ENCODE peak calls at places on chromosomes 4 and X, in ten cellular contexts. I is AG10803, R is heart left ventricle, Q is pancreas, G is cardiac muscle cell, F is cardiac fibroblast, D is GM12865, U is left ventricle myocardium inferior, C is PC-3, L is GM23338. H is an unnamed sample.

GRCh38 chrX:352181-352580 is 33.6 kb upstream of the GTPBP6 start:
- DNase-seq in Q (no peak), I (no peak), U (peak; percentile 9), C (no peak), G (no peak), D (no peak), F (no peak), L (no peak), R (peak; percentile 52), H (no peak)

GRCh38 chr4:183469936-183470335 is 25.5 kb downstream of the CDKN2AIP start:
- DNase-seq in C (peak; percentile 90), D (no peak), Q (no peak), U (no peak), F (no peak), L (no peak), G (peak; percentile 54), R (no peak), I (peak; percentile 17), H (no peak)

GRCh38 chrX:101417981-101418841 is 10.2 kb downstream of the HNRNPH2 start:
- DNase-seq in R (peak; percentile 87), C (no peak), U (peak; percentile 72), F (peak; percentile 30), G (peak; percentile 48), I (peak; percentile 49), D (peak; percentile 60), L (peak; percentile 74), Q (peak; percentile 62), H (no peak)

GRCh38 chr4:113419631-113420030 is 341.9 kb downstream of the CAMK2D start:
- DNase-seq in L (no peak), D (no peak), F (no peak), Q (no peak), G (no peak), C (no peak), U (no peak), I (no peak), R (no peak), H (no peak)

GRCh38 chr4:9970399-9971011 is 50.8 kb downstream of the SLC2A9 start:
- DNase-seq in Q (no peak), R (no peak), I (no peak), C (no peak), L (no peak), U (no peak), F (no peak), G (no peak), D (peak; percentile 81), H (no peak)

GRCh38 chr4:139853309-139853708 is 187.7 kb downstream of the MGST2 start:
- DNase-seq in R (no peak), F (no peak), L (peak; percentile 66), C (no peak), G (no peak), I (no peak), Q (no peak), U (no peak), D (no peak), H (no peak)

GRCh38 chr4:59664771-59665170 is 1535.4 kb upstream of the ADGRL3 start:
- DNase-seq in D (no peak), U (no peak), F (no peak), L (no peak), G (no peak), R (no peak), I (no peak), Q (no peak), C (no peak), H (no peak)

GRCh38 chrX:37302569-37302968 is 46.6 kb upstream of the PRRG1 start:
- DNase-seq in G (peak; percentile 68), L (peak; percentile 52), F (peak; percentile 70), U (peak; percentile 12), R (no peak), D (no peak), I (peak; percentile 23), Q (no peak), C (peak; percentile 52), H (no peak)

GRCh38 chr4:68337004-68337403 is 12.9 kb downstream of the YTHDC1 start:
- DNase-seq in U (no peak), G (no peak), R (no peak), F (no peak), L (no peak), Q (no peak), I (no peak), D (no peak), C (no peak), H (no peak)

GRCh38 chr4:69957209-69957608 is 8.3 kb downstream of the CSN2 start:
- DNase-seq in L (peak; percentile 2), F (no peak), G (no peak), U (no peak), I (no peak), R (no peak), Q (no peak), D (no peak), C (no peak), H (no peak)

GRCh38 chr4:39526810-39527295 is 386 bp downstream of the UGDH start:
- DNase-seq in F (no peak), I (no peak), D (peak; percentile 42), C (peak; percentile 3), G (no peak), L (peak; percentile 77), U (no peak), Q (no peak), R (no peak), H (no peak)

GRCh38 chrX:70504772-70505450 is 60.3 kb downstream of the DLG3 start:
- DNase-seq in Q (no peak), I (no peak), G (no peak), R (no peak), F (no peak), D (peak; percentile 24), C (no peak), U (no peak), L (no peak), H (no peak)

GRCh38 chrX:19272452-19272851 is 71.3 kb upstream of the PDHA1 start:
- DNase-seq in L (no peak), G (peak; percentile 2), Q (no peak), R (no peak), I (peak; percentile 6), U (no peak), D (peak; percentile 13), C (peak; percentile 6), F (no peak), H (no peak)

GRCh38 chr4:88737304-88738015 is 39.8 kb upstream of the NAP1L5 start:
- DNase-seq in F (no peak), Q (no peak), L (peak; percentile 50), D (no peak), I (no peak), R (no peak), C (no peak), U (no peak), G (no peak), H (no peak)

GRCh38 chr4:68951078-68951805 is at the start of gene UGT2A3:
- DNase-seq in D (peak; percentile 6), C (no peak), I (no peak), L (peak; percentile 41), F (no peak), U (no peak), Q (peak; percentile 87), R (no peak), G (no peak), H (no peak)

GRCh38 chr4:37765741-37766140 is 60.7 kb upstream of the PGM2 start:
- DNase-seq in G (no peak), Q (no peak), D (peak; percentile 41), U (no peak), F (no peak), R (no peak), I (no peak), L (no peak), C (no peak), H (no peak)

GRCh38 chr4:13986533-13986932 is 359.0 kb upstream of the BOD1L1 start:
- DNase-seq in R (no peak), L (no peak), G (no peak), I (no peak), C (no peak), U (no peak), Q (no peak), D (no peak), F (no peak), H (no peak)

GRCh38 chr4:70530997-70531396 is 12.6 kb downstream of the AMTN start:
- DNase-seq in C (no peak), G (no peak), U (no peak), F (no peak), R (no peak), D (no peak), I (no peak), Q (no peak), L (no peak), H (no peak)

GRCh38 chrX:100207331-100208024 is 202.6 kb downstream of the PCDH19 start:
- DNase-seq in Q (no peak), U (no peak), C (no peak), R (no peak), G (no peak), I (no peak), F (no peak), D (peak; percentile 28), L (no peak), H (no peak)

GRCh38 chrX:100208076-100208475 is 202.0 kb downstream of the PCDH19 start:
- DNase-seq in R (no peak), L (peak; percentile 2), C (no peak), F (no peak), U (no peak), D (no peak), G (no peak), I (no peak), Q (no peak), H (no peak)
- H3K4me3 ChIP-seq in R (no peak overlapping the region), L (no peak overlapping the region), C (no peak overlapping the region), F (no peak overlapping the region), U (no peak overlapping the region), D (no peak overlapping the region), G (no peak overlapping the region), I (no peak overlapping the region), Q (no peak overlapping the region), H (no peak overlapping the region)

GRCh38 chr4:20760053-20760452 is 59.8 kb downstream of the PACRGL start:
- DNase-seq in C (peak; percentile 36), U (no peak), D (peak; percentile 7), L (peak; percentile 40), F (peak; percentile 6), G (peak; percentile 16), I (no peak), R (no peak), Q (no peak), H (no peak)
- TF ChIP-seq CTCF in C (peak; percentile 52), U (no peak), D (no peak), L (peak; percentile 70), F (peak; percentile 21), G (no peak), I (no peak), R (no peak), Q (no peak), H (peak; percentile 13)

GRCh38 chrX:38800981-38801845 is at the start of gene MID1IP1:
- DNase-seq in R (peak; percentile 92), G (peak; percentile 95), U (peak; percentile 92), Q (peak; percentile 93), C (peak; percentile 94), F (peak; percentile 95), I (peak; percentile 88), D (no peak), L (peak; percentile 92), H (peak; percentile 54)
- H3K4me3 ChIP-seq in R (peak within 1 kb of the TSS; percentile 68), G (peak within 1 kb of the TSS; percentile 74), U (peak within 1 kb of the TSS; percentile 82), Q (peak within 1 kb of the TSS; percentile 52), C (peak within 1 kb of the TSS; percentile 96), F (peak within 1 kb of the TSS; percentile 69), I (peak within 1 kb of the TSS; percentile 62), D (no peak within 1 kb of the TSS), L (peak within 1 kb of the TSS; percentile 72), H (peak within 1 kb of the TSS; percentile 56)

DNA sequence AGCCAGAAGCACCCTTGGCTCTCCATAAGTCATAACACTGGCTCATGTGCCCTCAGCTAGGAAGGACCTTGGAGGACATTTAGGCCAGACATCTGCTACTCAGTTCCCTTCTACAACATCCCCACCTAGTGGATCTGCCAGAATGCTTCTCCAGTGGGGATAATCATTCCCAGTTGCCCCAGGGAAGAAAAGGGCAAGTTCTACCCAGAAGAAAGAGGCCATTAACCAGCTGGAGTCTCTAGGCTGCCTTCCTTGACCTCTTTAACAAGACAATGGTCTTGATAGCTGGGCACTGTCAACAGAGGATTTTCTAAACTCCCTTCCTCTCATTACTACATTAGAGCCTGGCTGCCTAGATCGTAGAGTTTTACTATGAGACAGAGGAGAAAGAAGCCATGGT is 42.0 kb downstream of the LGI2 start:
- DNase-seq in D (no peak), I (peak; percentile 58), F (peak; percentile 64), R (no peak), U (no peak), L (peak; percentile 86), C (peak; percentile 65), G (peak; percentile 71), Q (no peak), H (peak; percentile 18)
- TF ChIP-seq CTCF in D (peak; percentile 13), I (peak; percentile 75), F (peak; percentile 62), R (peak; percentile 47), U (peak; percentile 59), L (peak; percentile 97), C (peak; percentile 66), G (peak; percentile 68), Q (no peak), H (peak; percentile 71)